ENCODE peak calls at places on chromosomes 2 and 18, in four cellular contexts. D is GM12878, P is HepG2, C is SK-N-SH. R is an unnamed sample.
A peak's percentile ranks its signal among the peaks of the same experiment; 100 is the strongest.

GRCh38 chr2:212815453-212815852 is 276.9 kb upstream of the ERBB4 start:
- DNase-seq in C (no peak), D (no peak), P (no peak), R (no peak)

GRCh38 chr2:7452110-7452851 is 535.1 kb downstream of the RNF144A start:
- DNase-seq in C (no peak), P (no peak), D (no peak), R (no peak)

GRCh38 chr2:127864877-127865276 is 6.9 kb upstream of the POLR2D start:
- DNase-seq in P (no peak), D (no peak), C (peak; percentile 70), R (no peak)

GRCh38 chr2:7031424-7032245 is 114.4 kb downstream of the RNF144A start:
- DNase-seq in C (no peak), P (peak; percentile 98), D (no peak), R (peak; percentile 47)

GRCh38 chr2:160517731-160518130 is 24.1 kb upstream of the RBMS1 start:
- DNase-seq in D (no peak), C (no peak), P (no peak), R (no peak)

GRCh38 chr18:65439184-65439583 is 311.6 kb upstream of the CDH7 start:
- DNase-seq in C (peak; percentile 15), P (no peak), D (no peak), R (no peak)

GRCh38 chr2:55097462-55098410 is 47.5 kb upstream of the RTN4 start:
- DNase-seq in P (no peak), C (no peak), D (no peak), R (no peak)

GRCh38 chr2:185291035-185291647 is 447.5 kb upstream of the FSIP2 start:
- DNase-seq in C (no peak), P (peak; percentile 64), D (no peak), R (peak; percentile 5)

GRCh38 chr18:79513381-79514081 is 117.8 kb downstream of the NFATC1 start:
- DNase-seq in C (no peak), P (no peak), D (no peak), R (no peak)

GRCh38 chr2:159169187-159169586 is 117.3 kb downstream of the WDSUB1 start:
- DNase-seq in P (no peak), C (no peak), D (no peak), R (no peak)

GRCh38 chr2:20577495-20578235 is 73.2 kb downstream of the HS1BP3 start:
- DNase-seq in D (no peak), P (no peak), C (no peak), R (no peak)

GRCh38 chr2:149594411-149594810 is 6.8 kb upstream of the MMADHC start:
- DNase-seq in P (no peak), D (no peak), C (no peak), R (no peak)

GRCh38 chr2:86623549-86624547 is at the start of gene RNF103:
- DNase-seq in P (peak; percentile 88), C (peak; percentile 93), D (peak; percentile 42), R (peak; percentile 93)

GRCh38 chr2:6080837-6081541 is 388.8 kb downstream of the SOX11 start:
- DNase-seq in C (peak; percentile 54), P (no peak), D (no peak), R (no peak)

GRCh38 chr2:120901213-120901612 is 165.5 kb downstream of the GLI2 start:
- DNase-seq in C (peak; percentile 76), P (no peak), D (no peak), R (no peak)

GRCh38 chr2:44546469-44547127 is 184.9 kb downstream of the CAMKMT start:
- DNase-seq in D (peak; percentile 5), P (no peak), C (peak; percentile 73), R (no peak)

DNA sequence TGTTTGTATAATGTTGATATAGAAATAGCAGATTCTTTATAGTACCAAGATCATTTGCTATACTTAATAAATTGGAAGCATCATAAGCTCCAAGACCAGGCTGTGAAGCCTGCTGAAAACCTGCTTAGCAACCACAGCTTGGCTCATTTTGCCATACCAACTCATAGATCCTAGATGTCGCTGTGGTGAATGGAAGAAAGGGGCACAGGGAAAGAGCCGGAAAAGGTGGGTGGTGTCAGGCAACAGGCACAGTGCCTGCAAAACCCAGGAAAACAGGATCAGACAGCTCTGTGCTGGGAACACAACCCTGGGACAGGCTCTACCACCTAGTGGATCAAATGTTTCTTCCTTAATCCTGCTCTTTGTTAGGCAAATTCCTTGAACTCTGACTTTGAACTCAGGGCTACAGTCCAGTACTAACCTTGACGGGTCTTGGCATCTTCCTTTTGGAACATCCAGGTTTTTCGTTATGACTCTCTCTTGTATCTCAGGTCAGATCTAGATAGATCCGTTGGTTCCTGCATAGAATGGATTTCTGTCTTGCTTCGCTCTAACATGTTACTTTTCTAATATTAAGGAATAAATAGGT is 31.6 kb downstream of the TWSG1 start:
- DNase-seq in P (no peak), C (peak; percentile 31), D (no peak), R (no peak)
- TF ChIP-seq POLR2AphosphoS5 in P (no peak), C (no peak), D (no peak), R (no peak)

DNA sequence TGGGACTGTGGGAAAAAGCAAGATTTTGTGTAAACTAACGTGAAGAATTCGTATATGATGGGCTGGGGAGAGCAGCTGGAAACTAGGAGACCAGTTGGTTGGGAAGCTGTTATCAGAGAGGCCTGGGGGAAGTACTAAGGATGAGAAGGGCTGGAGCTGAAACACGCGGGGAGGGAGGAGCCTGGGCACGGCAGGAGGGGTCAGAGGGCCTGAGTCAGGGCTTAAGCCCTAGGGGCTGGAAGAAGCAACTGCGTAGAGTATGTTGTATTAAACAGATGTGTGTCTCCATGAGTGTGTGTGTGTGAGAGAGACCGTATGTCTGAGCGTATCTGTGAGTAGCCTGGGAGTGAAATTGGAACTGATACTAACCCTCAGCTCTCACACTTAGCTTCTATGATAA is 8.4 kb downstream of the POMC start:
- DNase-seq in D (no peak), P (no peak), C (peak; percentile 91), R (no peak)
- TF ChIP-seq GABPA in D (no peak), P (no peak), C (no peak), R (no peak)

DNA sequence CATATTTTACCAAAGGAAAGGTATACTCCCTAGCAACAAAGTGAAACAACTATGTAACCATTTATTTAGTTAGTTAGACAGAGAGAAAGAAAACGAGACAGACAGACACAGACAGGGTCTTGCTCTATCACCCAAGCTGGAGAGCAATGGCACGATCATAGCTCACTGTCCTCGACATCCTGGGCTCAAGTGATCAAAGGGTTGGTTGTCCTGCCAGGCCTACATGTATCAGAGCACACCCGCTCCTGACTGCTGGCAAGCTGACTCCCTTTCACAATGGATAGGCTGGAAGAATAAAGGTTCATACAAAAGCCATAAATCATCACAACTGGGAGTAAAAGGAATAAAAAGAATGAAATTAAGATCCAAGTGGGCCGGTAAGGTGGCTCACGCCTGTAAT is 53.5 kb downstream of the ATL2 start:
- DNase-seq in D (no peak), P (no peak), C (no peak), R (no peak)
- TF ChIP-seq POLR2AphosphoS5 in D (no peak), P (no peak), C (no peak), R (no peak)

GRCh38 chr2:198056836-198057235 is 252.4 kb downstream of the PLCL1 start:
- DNase-seq in C (no peak), P (no peak), D (no peak), R (no peak)

GRCh38 chr2:198053776-198054175 is 249.4 kb downstream of the PLCL1 start:
- DNase-seq in C (no peak), P (no peak), D (no peak), R (no peak)

GRCh38 chr2:198054299-198054698 is 249.9 kb downstream of the PLCL1 start:
- DNase-seq in D (no peak), P (peak; percentile 10), C (peak; percentile 22), R (no peak)

GRCh38 chr2:198053173-198053572 is 248.8 kb downstream of the PLCL1 start:
- DNase-seq in C (no peak), P (no peak), D (no peak), R (no peak)

DNA sequence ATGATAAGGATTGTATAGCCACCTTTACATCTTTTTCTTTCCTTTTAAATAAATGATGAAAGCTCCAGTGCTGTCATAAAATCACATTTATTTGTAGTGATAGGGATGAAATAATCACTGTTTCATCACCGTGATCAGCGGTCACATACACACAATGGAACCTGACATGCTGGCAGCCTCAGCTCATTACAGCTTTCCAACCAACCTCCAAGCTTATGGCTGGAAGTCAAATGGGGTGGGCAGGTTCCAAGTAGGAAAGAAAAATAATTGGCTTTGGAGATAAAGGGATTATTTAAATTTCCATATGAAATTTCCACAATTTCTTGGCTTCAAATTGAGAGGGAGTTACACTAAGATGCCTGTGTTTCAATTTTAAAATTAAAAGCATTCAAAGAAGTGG is 251.3 kb downstream of the PLCL1 start:
- DNase-seq in D (no peak), P (no peak), C (no peak), R (no peak)
- TF ChIP-seq GABPA in D (no peak), P (no peak), C (no peak), R (no peak)

GRCh38 chr18:47149457-47150028 is 757 bp downstream of the HDHD2 start:
- DNase-seq in D (no peak), P (peak; percentile 24), C (peak; percentile 48), R (peak; percentile 21)

GRCh38 chr18:47151457-47151856 is 1.2 kb upstream of the HDHD2 start:
- DNase-seq in P (no peak), D (no peak), C (peak; percentile 21), R (no peak)

GRCh38 chr18:47150824-47151366 is 595 bp upstream of the HDHD2 start:
- DNase-seq in D (no peak), C (peak; percentile 38), P (peak; percentile 3), R (peak; percentile 47)

DNA sequence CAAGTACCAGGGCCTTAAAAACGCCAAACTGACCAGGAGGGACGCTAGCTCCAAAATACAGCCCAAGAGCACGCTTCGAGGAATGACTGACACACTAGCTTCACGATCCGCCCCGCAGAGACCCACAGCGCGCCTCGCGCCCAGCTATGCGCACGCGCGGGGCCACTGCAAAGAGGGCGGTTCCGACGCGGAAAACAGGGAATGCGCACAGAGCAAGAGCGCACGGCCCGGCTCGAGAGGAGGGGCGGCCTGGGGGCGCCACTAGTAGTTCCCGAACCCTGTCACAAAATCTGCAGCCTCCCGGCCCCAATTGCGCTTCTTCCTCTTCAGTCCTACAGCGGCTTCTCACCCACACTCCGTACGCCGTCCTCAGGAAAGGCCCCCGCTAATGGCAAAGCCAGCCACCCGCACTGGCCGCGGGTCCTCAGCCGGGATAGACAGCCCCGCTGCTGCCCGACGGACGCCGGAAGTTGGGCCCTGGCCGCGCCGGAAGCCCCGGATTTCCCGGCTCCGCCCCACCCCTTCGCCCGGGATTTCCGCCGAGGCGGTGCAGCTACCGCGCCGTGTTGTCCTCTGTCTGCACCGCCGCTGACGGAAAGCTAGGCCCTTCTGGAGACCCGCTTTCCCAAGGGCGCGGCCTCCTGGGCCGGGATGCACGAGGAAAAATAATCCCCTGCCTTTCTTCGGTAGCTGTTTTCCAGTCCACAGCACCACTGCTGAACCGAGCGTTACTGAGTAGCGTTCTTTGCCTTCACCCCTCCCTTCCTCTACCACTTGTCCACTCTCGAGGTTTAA is at the start of gene HDHD2:
- DNase-seq in D (no peak), P (peak; percentile 58), C (peak; percentile 93), R (peak; percentile 87)
- TF ChIP-seq POLR2AphosphoS5 in D (peak; percentile 92), P (peak; percentile 88), C (peak; percentile 95), R (peak; percentile 96)

DNA sequence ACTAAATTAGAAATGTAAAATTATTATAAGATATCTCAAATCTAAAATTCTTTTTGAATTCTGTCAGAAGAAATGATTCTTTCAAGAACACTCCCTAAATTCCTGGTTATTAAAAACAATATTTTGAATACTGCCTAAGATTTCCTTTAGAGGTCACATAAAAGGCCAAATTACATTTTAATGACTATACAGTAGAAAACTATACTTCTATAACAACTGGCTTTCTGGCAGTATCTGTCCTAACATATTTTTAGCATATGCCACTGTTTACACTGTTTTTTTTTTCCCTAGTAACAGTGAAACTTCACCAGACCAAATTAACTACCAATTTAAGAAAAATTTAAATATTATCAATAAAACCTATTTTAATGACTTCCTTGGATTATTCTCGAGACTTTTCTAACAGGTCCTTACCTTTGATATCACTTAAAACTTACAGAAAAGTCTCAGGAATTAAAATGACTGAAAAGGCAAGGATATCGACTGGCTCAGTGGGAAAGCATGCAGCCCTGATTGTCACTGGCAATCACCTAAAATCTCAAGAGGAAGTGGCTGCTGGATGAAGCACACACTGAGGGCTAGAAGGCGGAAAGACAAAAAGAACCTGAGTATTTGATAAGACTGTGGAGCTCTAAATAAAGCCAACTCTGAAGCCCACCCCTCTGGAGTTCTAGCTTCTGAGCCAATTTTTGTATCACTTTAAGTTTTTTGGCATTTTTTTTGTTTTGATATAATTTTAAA is 59.6 kb downstream of the SPIRE1 start:
- DNase-seq in D (no peak), C (no peak), P (no peak), R (no peak)
- TF ChIP-seq GABPA in D (no peak), C (no peak), P (no peak), R (no peak)

R was measured in HL-60.